ENCODE peak calls at places on chromosome 1, in nine cellular contexts. X is tibial artery, H is psoas muscle, W is choroid plexus epithelial cell, I is fibroblast of lung, F is prostate gland, B is HFF-Myc, G is astrocyte of the spinal cord, S is kidney. J is an unnamed sample.
A peak's percentile ranks its signal among the peaks of the same experiment; 100 is the strongest.

GRCh38 chr1:160432371-160432786 is 32.0 kb downstream of the VANGL2 start:
- DNase-seq in X (no peak), H (no peak), W (no peak), I (no peak), F (no peak), B (no peak), G (no peak), S (no peak), J (peak; percentile 93)

GRCh38 chr1:189682591-189682990 is 795.1 kb downstream of the BRINP3 start:
- DNase-seq in X (no peak), H (no peak), W (no peak), I (no peak), F (no peak), B (no peak), G (no peak), S (no peak), J (no peak)

GRCh38 chr1:69163779-69164178 is 403.9 kb upstream of the LRRC7 start:
- DNase-seq in X (no peak), H (no peak), W (no peak), I (no peak), F (no peak), B (no peak), G (no peak), S (no peak), J (no peak)

GRCh38 chr1:19329611-19330010 is 17.5 kb downstream of the SLC66A1 start:
- DNase-seq in X (no peak), H (no peak), W (no peak), I (no peak), F (no peak), B (no peak), G (no peak), S (no peak), J (no peak)

GRCh38 chr1:205028954-205029353 is 14.1 kb upstream of the CNTN2 start:
- DNase-seq in X (no peak), H (no peak), W (no peak), I (no peak), F (no peak), B (no peak), G (no peak), S (no peak), J (no peak)

GRCh38 chr1:14531519-14531918 is 67.0 kb upstream of the KAZN start:
- DNase-seq in X (no peak), H (no peak), W (no peak), I (no peak), F (no peak), B (no peak), G (no peak), S (no peak), J (no peak)

GRCh38 chr1:201267481-201268229 is 15.7 kb upstream of the PKP1 start:
- DNase-seq in X (no peak), H (no peak), W (peak; percentile 14), I (peak; percentile 33), F (no peak), B (no peak), G (peak; percentile 59), S (no peak), J (no peak)

GRCh38 chr1:109274533-109275476 is 8.1 kb downstream of the PSRC1 start:
- DNase-seq in X (no peak), H (no peak), W (peak; percentile 80), I (peak; percentile 69), F (peak; percentile 90), B (no peak), G (peak; percentile 34), S (peak; percentile 93), J (no peak)

GRCh38 chr1:47181095-47181954 is 8.5 kb downstream of the PDZK1IP1 start:
- DNase-seq in X (peak; percentile 55), H (no peak), W (no peak), I (no peak), F (no peak), B (no peak), G (no peak), S (no peak), J (no peak)

DNA sequence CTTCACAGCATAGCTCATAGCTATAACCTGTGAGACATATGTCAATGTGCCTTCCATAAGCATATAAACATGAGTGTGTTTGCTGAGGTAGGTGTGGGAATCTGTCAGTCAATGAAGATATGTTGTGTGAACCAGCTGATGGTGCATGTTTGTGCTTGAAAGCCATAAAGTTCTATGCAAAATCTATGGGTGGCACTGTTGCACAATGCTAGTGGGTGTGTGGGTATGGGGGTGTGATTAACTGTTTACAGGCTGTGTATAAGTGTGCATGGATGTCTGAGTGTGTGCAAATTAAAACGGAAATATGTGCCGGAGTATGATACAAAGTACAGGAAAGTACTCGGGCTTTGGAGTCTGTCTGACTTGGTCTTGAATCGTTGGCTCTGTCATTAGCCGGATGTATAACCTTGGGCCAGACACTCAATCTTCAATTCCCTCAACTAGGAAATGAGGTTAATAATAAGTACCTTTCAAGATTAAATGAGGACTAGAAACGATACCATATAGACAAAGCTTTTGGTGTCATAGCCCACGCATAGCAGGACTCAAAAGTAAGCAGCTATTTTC is 926 bp upstream of the ATP2B4 start:
- DNase-seq in X (no peak), H (no peak), W (peak; percentile 63), I (peak; percentile 75), F (peak; percentile 60), B (no peak), G (peak; percentile 56), S (no peak), J (peak; percentile 62)
- TF ChIP-seq CTCF in X (peak; percentile 20), H (no peak), W (peak; percentile 17), I (no peak), F (no peak), B (peak; percentile 19), G (peak; percentile 45), S (peak; percentile 53), J (peak; percentile 38)

DNA sequence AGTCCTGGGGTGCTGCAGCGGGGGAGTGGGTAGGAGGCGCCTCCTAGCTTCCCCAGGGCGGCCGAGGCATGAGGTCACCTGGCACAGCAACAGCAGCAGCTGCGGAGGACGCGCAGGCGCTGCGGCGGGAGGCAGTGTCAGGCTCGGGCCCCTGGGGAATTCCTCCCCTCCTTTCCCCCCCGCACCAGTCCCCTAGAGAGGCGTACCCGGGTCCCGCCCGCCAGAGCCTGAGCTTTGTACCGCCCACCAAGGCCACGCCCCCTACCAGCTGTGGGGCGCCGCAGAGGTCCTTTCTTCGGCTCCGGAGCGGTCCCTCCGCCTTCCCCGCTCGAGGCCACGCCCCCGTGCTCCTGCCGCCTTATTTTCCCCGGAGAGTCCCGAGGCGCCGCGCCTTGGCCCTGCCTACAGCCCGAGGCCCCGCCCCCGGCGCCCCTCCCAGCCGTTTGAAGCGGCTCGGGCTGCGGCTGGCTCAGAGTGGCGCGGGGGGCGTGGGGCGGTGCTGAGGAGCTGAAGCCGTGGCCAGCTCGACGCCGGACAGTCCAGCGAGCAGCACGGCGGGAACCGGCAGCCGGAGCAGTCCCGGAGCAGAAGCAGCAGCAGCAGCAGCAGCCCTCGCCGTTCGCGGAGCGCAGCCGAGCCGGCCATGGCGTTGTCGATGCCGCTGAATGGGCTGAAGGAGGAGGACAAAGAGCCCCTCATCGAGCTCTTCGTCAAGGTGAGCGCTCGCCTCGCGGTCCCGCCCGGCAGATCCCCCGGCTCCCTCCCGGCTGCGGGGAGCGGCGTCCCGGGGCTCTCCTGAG is at the start of gene CLIC4:
- DNase-seq in X (peak; percentile 100), H (peak; percentile 100), W (peak; percentile 100), I (peak; percentile 99), F (peak; percentile 100), B (peak; percentile 94), G (peak; percentile 100), S (peak; percentile 100), J (peak; percentile 100)
- H3K4me3 ChIP-seq in X (peak within 1 kb of the TSS; percentile 88), H (peak within 1 kb of the TSS; percentile 82), W (peak within 1 kb of the TSS; percentile 92), I (peak within 1 kb of the TSS; percentile 99), F (peak within 1 kb of the TSS; percentile 95), B (peak within 1 kb of the TSS; percentile 61), G (peak within 1 kb of the TSS; percentile 65), S (peak within 1 kb of the TSS; percentile 70), J (peak within 1 kb of the TSS; percentile 88)

DNA sequence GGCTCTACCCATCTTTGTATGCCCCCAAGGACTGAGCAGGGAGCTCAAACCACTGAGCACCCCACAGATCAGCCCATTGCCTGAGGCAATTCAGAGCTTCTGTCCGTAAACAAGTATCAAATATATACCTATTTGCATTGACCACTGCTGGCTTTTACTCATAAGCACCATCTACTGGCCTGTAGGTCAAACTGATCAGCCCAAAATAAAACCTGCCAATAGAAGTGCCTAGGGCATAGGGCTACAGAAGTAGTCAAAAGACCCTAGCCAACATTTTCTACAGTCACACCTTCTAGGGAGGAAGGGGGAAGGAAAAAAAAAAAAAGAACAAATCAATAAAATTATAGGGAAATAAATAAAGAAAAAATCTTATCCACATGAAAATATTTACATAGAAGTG is 5.3 kb upstream of the LCE3D start:
- DNase-seq in X (no peak), H (no peak), W (no peak), I (no peak), F (no peak), B (no peak), G (no peak), S (no peak), J (peak; percentile 6)
- TF ChIP-seq CTCF in X (no peak), H (no peak), W (no peak), I (no peak), F (no peak), B (no peak), G (no peak), S (no peak), J (peak; percentile 32)

GRCh38 chr1:27601321-27601770 is 2.6 kb downstream of the AHDC1 start:
- DNase-seq in X (no peak), H (no peak), W (no peak), I (no peak), F (no peak), B (no peak), G (no peak), S (no peak), J (no peak)
- H3K4me3 ChIP-seq in X (peak overlapping the region; percentile 93), H (peak overlapping the region; percentile 99), W (peak overlapping the region; percentile 86), I (peak overlapping the region; percentile 65), F (peak overlapping the region; percentile 76), B (peak overlapping the region; percentile 81), G (peak overlapping the region; percentile 78), S (peak overlapping the region; percentile 80), J (no peak overlapping the region)